ENCODE peak calls at places on chromosomes 3 and 15, in ten cellular contexts. U is NCI-H69, K is dorsolateral prefrontal cortex, Y is fibroblast of the aortic adventitia, E is NCI-H1092 treated with DMSO at 0.1 percent for 48 hours, H is NB4, B is LHCN-M2, T is cardiac fibroblast, F is A172, G is heart left ventricle. Z is an unnamed sample.
A peak's percentile ranks its signal among the peaks of the same experiment; 100 is the strongest.

GRCh38 chr3:64232821-64233220 is 7.6 kb upstream of the PRICKLE2 start:
- DNase-seq in Y (peak; percentile 77), K (no peak), G (no peak), E (no peak), U (no peak), T (peak; percentile 25), H (no peak), B (no peak), F (no peak), Z (no peak)

GRCh38 chr3:185363662-185364203 is 797 bp downstream of the MAP3K13 start:
- DNase-seq in U (peak; percentile 90), T (no peak), Y (no peak), G (no peak), H (peak; percentile 15), B (no peak), E (no peak), F (no peak), K (peak; percentile 31), Z (no peak)

GRCh38 chr15:58260186-58260910 is 122.2 kb downstream of the AQP9 start:
- DNase-seq in Y (no peak), F (peak; percentile 16), H (no peak), K (no peak), T (peak; percentile 21), G (no peak), U (peak; percentile 73), E (peak; percentile 57), B (peak; percentile 7), Z (no peak)

GRCh38 chr3:10198761-10199688 is 34.3 kb downstream of the IRAK2 start:
- DNase-seq in F (peak; percentile 88), U (no peak), Y (peak; percentile 83), T (peak; percentile 96), G (peak; percentile 25), B (no peak), H (peak; percentile 76), E (no peak), K (no peak), Z (no peak)

GRCh38 chr3:38588276-38588971 is 61.1 kb downstream of the SCN5A start:
- DNase-seq in U (no peak), T (no peak), H (no peak), K (peak; percentile 17), E (no peak), B (no peak), F (no peak), Y (no peak), G (peak; percentile 32), Z (no peak)

GRCh38 chr3:194532591-194532990 is 45.8 kb upstream of the ATP13A3 start:
- DNase-seq in B (peak; percentile 26), U (no peak), G (no peak), F (no peak), H (no peak), Y (no peak), E (no peak), T (no peak), K (no peak), Z (no peak)

GRCh38 chr3:181431743-181432142 is 280.0 kb upstream of the SOX2 start:
- DNase-seq in F (no peak), E (no peak), K (no peak), B (no peak), T (no peak), U (no peak), G (no peak), H (no peak), Y (no peak), Z (no peak)

GRCh38 chr3:98483626-98484025 is 13.9 kb upstream of the OR5K2 start:
- DNase-seq in K (no peak), G (no peak), Y (peak; percentile 10), U (no peak), F (no peak), T (no peak), H (no peak), B (no peak), E (no peak), Z (no peak)

GRCh38 chr15:92091155-92091734 is 237.7 kb downstream of the SLCO3A1 start:
- DNase-seq in B (no peak), Y (no peak), G (no peak), T (peak; percentile 39), E (peak; percentile 47), F (no peak), K (peak; percentile 52), H (peak; percentile 27), U (peak; percentile 57), Z (peak; percentile 85)

GRCh38 chr15:33242669-33243191 is 48.2 kb upstream of the FMN1 start:
- DNase-seq in E (no peak), K (no peak), H (peak; percentile 32), F (peak; percentile 27), T (peak; percentile 43), G (no peak), B (peak; percentile 22), U (peak; percentile 46), Y (peak; percentile 1), Z (peak; percentile 43)

GRCh38 chr15:34993877-34994276 is 5.8 kb upstream of the ZNF770 start:
- DNase-seq in G (no peak), E (no peak), U (no peak), H (no peak), B (no peak), Y (no peak), F (no peak), K (no peak), T (no peak), Z (no peak)

GRCh38 chr3:190596341-190597285 is 82.7 kb downstream of the IL1RAP start:
- DNase-seq in T (no peak), G (no peak), K (no peak), B (no peak), E (no peak), Y (no peak), H (no peak), F (no peak), U (no peak), Z (no peak)

GRCh38 chr3:133881492-133881891 is 14.2 kb downstream of the RAB6B start:
- DNase-seq in G (no peak), E (no peak), Y (no peak), F (no peak), U (no peak), B (no peak), T (no peak), K (no peak), H (no peak), Z (no peak)

GRCh38 chr3:30448436-30448835 is 158.0 kb upstream of the TGFBR2 start:
- DNase-seq in T (no peak), E (no peak), G (no peak), Y (no peak), U (no peak), K (no peak), F (no peak), B (no peak), H (no peak), Z (no peak)

GRCh38 chr15:47959617-47960398 is 161.0 kb upstream of the SLC24A5 start:
- DNase-seq in T (no peak), F (no peak), K (no peak), U (no peak), G (no peak), H (peak; percentile 3), E (no peak), Y (no peak), B (no peak), Z (no peak)

GRCh38 chr3:186589856-186590579 is 19.5 kb downstream of the DNAJB11 start:
- DNase-seq in F (peak; percentile 57), K (no peak), Y (peak; percentile 27), E (no peak), G (no peak), U (peak; percentile 54), B (no peak), H (peak; percentile 28), T (peak; percentile 48), Z (peak; percentile 8)

GRCh38 chr15:99970891-99971330 is 237.7 kb upstream of the LYSMD4 start:
- DNase-seq in H (no peak), G (no peak), U (no peak), Y (no peak), K (no peak), E (no peak), B (no peak), F (no peak), T (no peak), Z (no peak)

GRCh38 chr3:36362973-36363372 is 17.3 kb upstream of the STAC start:
- DNase-seq in B (peak; percentile 88), G (no peak), K (no peak), T (peak; percentile 75), Y (peak; percentile 50), H (no peak), F (peak; percentile 90), U (no peak), E (no peak), Z (peak; percentile 9)

GRCh38 chr3:144636833-144637232 is 665.2 kb downstream of the DIPK2A start:
- DNase-seq in U (no peak), T (no peak), E (no peak), Y (no peak), H (no peak), F (peak; percentile 11), B (peak; percentile 14), K (no peak), G (no peak), Z (peak; percentile 39)

GRCh38 chr3:51684971-51685751 is 14.1 kb downstream of the TEX264 start:
- DNase-seq in E (no peak), T (no peak), F (no peak), Y (no peak), H (peak; percentile 26), K (no peak), U (no peak), B (no peak), G (no peak), Z (no peak)

GRCh38 chr3:138406606-138407005 is 27.8 kb upstream of the ESYT3 start:
- DNase-seq in F (no peak), B (no peak), G (no peak), E (no peak), K (no peak), Y (no peak), T (no peak), H (no peak), U (no peak), Z (no peak)

GRCh38 chr3:36305929-36306520 is 74.3 kb upstream of the STAC start:
- DNase-seq in E (no peak), U (no peak), H (no peak), G (no peak), T (peak; percentile 64), B (peak; percentile 39), Y (peak; percentile 17), K (no peak), F (no peak), Z (no peak)

GRCh38 chr3:99783009-99783573 is 34.6 kb upstream of the CMSS1 start:
- DNase-seq in U (peak; percentile 12), Y (peak; percentile 90), E (no peak), H (no peak), K (no peak), F (peak; percentile 82), B (peak; percentile 96), T (peak; percentile 84), G (no peak), Z (peak; percentile 67)

GRCh38 chr3:37768107-37768809 is 93.4 kb upstream of the CTDSPL start:
- DNase-seq in H (no peak), T (peak; percentile 8), G (peak; percentile 29), E (peak; percentile 59), K (no peak), Y (no peak), B (peak; percentile 66), F (no peak), U (peak; percentile 4), Z (peak; percentile 95)

GRCh38 chr15:78272776-78273175 is 8.4 kb downstream of the DNAJA4 start:
- DNase-seq in B (no peak), Y (no peak), G (no peak), K (no peak), E (no peak), H (no peak), T (no peak), F (no peak), U (peak; percentile 41), Z (no peak)

GRCh38 chr15:38539008-38539343 is 25.6 kb downstream of the RASGRP1 start:
- DNase-seq in F (no peak), U (no peak), G (no peak), K (no peak), B (no peak), H (no peak), T (no peak), E (no peak), Y (no peak), Z (no peak)

GRCh38 chr3:9342696-9343095 is 20.2 kb upstream of the THUMPD3 start:
- DNase-seq in F (no peak), B (no peak), E (no peak), G (no peak), H (no peak), Y (no peak), T (no peak), U (no peak), K (no peak), Z (no peak)

GRCh38 chr15:78992416-78993256 is 47.8 kb upstream of the CTSH start:
- DNase-seq in B (no peak), U (no peak), E (no peak), K (no peak), H (no peak), Y (no peak), G (peak; percentile 38), T (no peak), F (no peak), Z (no peak)

Z was measured in left kidney.